ENCODE peak calls at places on chromosomes 16 and 17, in nine cellular contexts. W is psoas muscle, J is suprapubic skin, U is heart right ventricle, E is GM23338, Z is astrocyte, F is cardiac muscle cell, L is body of pancreas, B is ovary. T is an unnamed sample.

GRCh38 chr17:1714488-1714979 is 4.4 kb upstream of the TLCD2 start:
- DNase-seq in J (peak), Z (peak), B (peak), F (peak), W (peak), U (peak), E (peak), L (peak), T (peak)

GRCh38 chr17:61317779-61318178 is 81.9 kb upstream of the TBX2 start:
- DNase-seq in U (no peak), B (no peak), J (no peak), Z (no peak), W (no peak), E (no peak), L (no peak), F (no peak), T (no peak)

GRCh38 chr17:80117491-80118401 is 16.4 kb downstream of the GAA start:
- DNase-seq in Z (no peak), L (no peak), E (no peak), F (no peak), B (peak), W (peak), U (no peak), J (peak), T (no peak)

GRCh38 chr16:52976539-52977167 is 76.0 kb downstream of the CHD9NB start:
- DNase-seq in F (peak), L (no peak), E (peak), B (no peak), W (no peak), J (no peak), U (peak), Z (peak), T (no peak)

GRCh38 chr17:39800540-39800939 is 62.8 kb downstream of the GRB7 start:
- DNase-seq in B (no peak), W (no peak), E (peak), J (no peak), L (no peak), U (no peak), Z (no peak), F (no peak), T (no peak)

GRCh38 chr17:38746004-38746892 is 1.9 kb downstream of the PCGF2 start:
- DNase-seq in E (peak), J (no peak), Z (no peak), F (no peak), U (no peak), L (no peak), W (peak), B (no peak), T (no peak)

GRCh38 chr16:20740007-20740883 is 1.4 kb downstream of the THUMPD1 start:
- DNase-seq in Z (no peak), F (no peak), L (peak), B (no peak), E (peak), W (no peak), U (no peak), J (no peak), T (no peak)

GRCh38 chr17:4887581-4887980 is 11.8 kb upstream of the C17orf107 start:
- DNase-seq in J (no peak), E (no peak), B (no peak), Z (no peak), F (no peak), U (no peak), L (no peak), W (no peak), T (no peak)

GRCh38 chr17:71460943-71461342 is 659.9 kb upstream of the SOX9 start:
- DNase-seq in E (peak), Z (no peak), U (no peak), W (no peak), F (peak), J (no peak), L (peak), B (no peak), T (no peak)

GRCh38 chr17:83199500-83200201 is 120.2 kb downstream of the METRNL start:
- DNase-seq in B (peak), Z (no peak), U (peak), F (no peak), W (peak), J (peak), L (peak), E (no peak), T (peak)

GRCh38 chr16:1501630-1502029 is 8.5 kb downstream of the TELO2 start:
- DNase-seq in E (no peak), J (no peak), B (no peak), W (no peak), L (no peak), U (no peak), Z (no peak), F (no peak), T (no peak)

DNA sequence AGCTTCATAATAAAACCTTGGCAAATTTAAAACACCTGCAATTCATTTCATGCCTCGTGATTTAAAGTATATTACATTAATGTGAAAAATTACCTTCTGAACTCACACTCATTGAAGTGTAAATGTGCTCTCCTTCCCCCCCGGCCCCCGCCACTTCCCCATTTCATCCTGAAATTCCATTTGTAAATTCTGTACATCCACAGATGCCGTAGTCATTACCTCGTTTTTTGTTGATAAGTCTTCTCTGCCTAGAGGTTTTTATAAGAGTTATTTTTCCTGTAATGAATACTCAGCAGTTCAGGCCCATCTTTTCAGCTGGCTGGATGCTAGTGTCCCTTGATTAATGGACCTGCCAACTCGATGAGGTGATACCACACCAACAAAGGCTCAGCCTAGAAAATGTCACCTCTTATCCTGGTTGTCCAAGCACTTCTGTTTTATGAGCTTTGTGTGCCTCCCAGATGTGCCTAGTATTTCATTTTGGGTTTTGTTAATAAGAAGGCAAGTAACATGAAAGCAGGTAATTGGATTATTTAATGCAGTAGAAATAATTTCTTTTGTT is 64.8 kb upstream of the KIFC3 start:
- DNase-seq in W (no peak), F (peak), J (peak), U (no peak), Z (peak), L (no peak), E (no peak), B (no peak), T (no peak)
- H3K4me3 ChIP-seq in W (no peak), F (no peak), J (no peak), U (no peak), Z (no peak), L (no peak), E (no peak), B (no peak), T (no peak)

GRCh38 chr16:86570542-86571196 is 4.0 kb downstream of the FOXC2 start:
- DNase-seq in J (peak), U (no peak), L (no peak), B (no peak), F (no peak), W (no peak), Z (no peak), E (peak), T (no peak)

GRCh38 chr16:86569843-86570447 is 3.3 kb downstream of the FOXC2 start:
- DNase-seq in F (no peak), L (no peak), J (no peak), E (no peak), U (no peak), Z (no peak), W (no peak), B (no peak), T (no peak)

GRCh38 chr16:86572616-86573015 is 5.7 kb upstream of the FOXL1 start:
- DNase-seq in Z (no peak), E (no peak), F (no peak), L (no peak), B (no peak), W (no peak), U (no peak), J (no peak), T (no peak)

GRCh38 chr16:86572041-86572521 is 5.5 kb downstream of the FOXC2 start:
- DNase-seq in L (no peak), W (no peak), F (no peak), E (no peak), B (no peak), U (no peak), J (peak), Z (no peak), T (no peak)

GRCh38 chr16:86571197-86571915 is 4.7 kb downstream of the FOXC2 start:
- DNase-seq in Z (no peak), U (no peak), W (no peak), F (no peak), E (no peak), L (no peak), B (no peak), J (no peak), T (no peak)
- H3K27ac ChIP-seq in Z (peak), U (peak), W (no peak), F (no peak), E (no peak), L (no peak), B (no peak), J (no peak), T (no peak)

DNA sequence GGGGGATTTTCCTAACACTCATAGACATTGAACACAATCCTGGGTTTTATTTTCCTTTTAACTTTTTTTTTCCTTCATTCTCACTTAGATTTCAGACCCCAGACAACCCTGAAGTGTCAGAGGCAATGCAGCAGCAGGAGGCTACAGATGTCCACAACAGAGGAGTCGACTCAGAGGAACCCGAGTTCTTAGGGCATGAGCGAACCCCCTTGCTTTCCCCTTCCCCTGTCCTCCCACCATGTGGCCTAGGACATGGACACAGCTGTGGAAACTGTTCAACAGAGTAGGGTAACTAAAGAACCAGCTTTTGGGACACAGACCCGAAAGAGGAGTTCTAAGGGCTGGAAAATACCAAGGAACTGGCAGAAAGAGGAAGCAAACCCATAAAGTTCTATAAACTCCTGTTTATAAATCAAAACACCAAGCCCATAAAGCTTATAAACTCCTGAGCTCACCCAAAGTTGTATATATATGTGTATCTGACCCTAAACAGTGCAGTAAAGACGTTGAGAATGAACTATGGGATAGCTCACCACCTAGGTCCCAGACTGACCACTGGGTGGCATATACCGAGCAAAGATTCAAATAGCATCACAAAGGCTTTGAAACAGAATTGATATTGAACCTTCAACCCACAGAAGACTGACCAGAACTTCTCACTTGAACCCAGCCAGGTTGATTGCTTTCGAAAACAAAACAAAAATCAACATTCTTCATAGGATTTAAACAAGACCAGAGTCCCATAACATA is 33.9 kb downstream of the CMTM4 start:
- DNase-seq in U (no peak), Z (no peak), J (no peak), L (no peak), W (no peak), E (peak), F (peak), B (no peak), T (peak)
- TF ChIP-seq CTCF in U (peak), Z (peak), J (peak), L (peak), W (peak), E (peak), F (peak), B (no peak), T (peak)

DNA sequence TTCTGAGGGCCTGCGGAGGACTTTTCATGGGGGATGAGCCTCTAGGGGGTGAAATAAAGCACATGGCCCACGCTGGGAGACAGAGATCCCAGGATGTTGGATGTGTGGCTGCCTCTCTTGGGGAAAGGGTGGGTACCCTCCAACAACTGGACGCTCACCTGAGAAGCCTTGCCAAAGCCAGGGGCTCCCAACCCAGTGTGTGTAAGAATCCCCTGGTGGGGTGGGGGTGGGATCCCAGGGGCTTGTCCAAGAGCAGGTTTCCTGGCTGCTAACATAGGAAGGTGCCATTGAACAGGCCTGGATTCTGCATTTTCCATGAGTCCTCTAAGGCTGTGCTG is 587 bp downstream of the SNX20 start:
- DNase-seq in L (no peak), F (no peak), E (no peak), J (peak), Z (no peak), U (no peak), W (no peak), B (no peak), T (no peak)
- H3K4me3 ChIP-seq in L (no peak), F (no peak), E (no peak), J (peak), Z (no peak), U (peak), W (peak), B (no peak), T (no peak)

DNA sequence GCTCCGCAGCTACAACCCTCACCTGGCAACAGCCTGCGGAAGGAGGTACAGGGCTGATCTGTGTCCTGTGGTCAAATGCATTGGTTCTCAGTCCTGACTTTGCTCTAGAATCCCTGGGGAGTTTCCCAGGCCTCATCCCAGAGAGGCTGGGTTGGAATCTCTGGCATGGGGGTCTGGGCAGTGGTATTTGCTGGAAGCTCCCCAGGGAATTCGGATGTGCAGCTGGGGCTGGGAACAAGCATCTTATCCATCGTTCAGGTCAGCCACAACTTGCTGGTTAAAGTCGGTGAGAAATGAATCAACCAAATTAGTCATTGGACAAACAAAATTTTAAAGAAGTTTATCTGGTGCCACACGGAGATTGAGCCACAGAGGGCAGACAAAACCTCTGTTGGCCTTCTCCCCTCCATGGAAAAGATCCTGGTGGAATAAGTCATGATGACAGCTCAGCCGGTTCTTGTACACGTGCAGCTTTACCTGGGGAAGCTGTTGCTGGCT is 231.2 kb downstream of the FOXL1 start:
- DNase-seq in B (no peak), W (no peak), E (peak), Z (peak), J (no peak), F (no peak), U (no peak), L (no peak), T (no peak)
- H3K27ac ChIP-seq in B (no peak), W (no peak), E (no peak), Z (peak), J (no peak), F (no peak), U (no peak), L (no peak), T (no peak)

GRCh38 chr17:46064460-46064859 is 65.4 kb downstream of the STH start:
- DNase-seq in F (no peak), L (no peak), U (no peak), Z (no peak), E (no peak), W (no peak), B (no peak), J (no peak), T (no peak)

GRCh38 chr17:46059457-46059856 is 60.4 kb downstream of the STH start:
- DNase-seq in B (no peak), U (no peak), E (no peak), L (no peak), Z (no peak), F (no peak), W (no peak), J (no peak), T (no peak)

GRCh38 chr17:46060461-46060860 is 61.4 kb downstream of the STH start:
- DNase-seq in B (no peak), E (no peak), W (no peak), U (no peak), J (no peak), Z (no peak), F (no peak), L (no peak), T (no peak)

GRCh38 chr17:46063239-46063638 is 64.2 kb downstream of the STH start:
- DNase-seq in J (no peak), L (no peak), U (no peak), Z (peak), W (no peak), B (no peak), F (no peak), E (no peak), T (no peak)

GRCh38 chr17:46061435-46061834 is 62.4 kb downstream of the STH start:
- DNase-seq in Z (no peak), W (no peak), E (peak), L (no peak), U (no peak), J (no peak), B (no peak), F (no peak), T (no peak)
- TF ChIP-seq CTCF in Z (peak), W (peak), E (no peak), L (peak), U (peak), J (no peak), B (no peak), F (peak), T (peak)

GRCh38 chr16:84042308-84042878 is at the start of gene SLC38A8:
- DNase-seq in B (no peak), W (no peak), U (no peak), Z (no peak), J (no peak), F (no peak), L (no peak), E (no peak), T (no peak)
- H3K4me3 ChIP-seq in B (no peak), W (no peak), U (no peak), Z (no peak), J (no peak), F (no peak), L (no peak), E (no peak), T (no peak)

GRCh38 chr16:88300463-88300835 is 82.3 kb upstream of the ZNF469 start:
- DNase-seq in U (no peak), Z (no peak), W (no peak), L (no peak), E (no peak), J (no peak), B (no peak), F (no peak), T (no peak)
- H3K27ac ChIP-seq in U (no peak), Z (no peak), W (no peak), L (no peak), E (no peak), J (no peak), B (no peak), F (no peak), T (no peak)